ENCODE peak calls at places on chromosome 2, in four cellular contexts. P is HFF-Myc; Y is activated naive CD8-positive, alpha-beta T cell treated with anti-CD3 and anti-CD28 coated beads, Interleukin-2, amount 50 U/mL, for 24 hours; R is stimulated activated CD4-positive, alpha-beta T cell treated with anti-CD3 and anti-CD28 coated beads, Interleukin-4, amount 100 ng/mL, for 4 hours. A is an unnamed sample.

GRCh38 chr2:100980046-100980445 is 22.0 kb upstream of the RPL31 start:
- DNase-seq in P (no peak), Y (no peak), R (no peak), A (no peak)

GRCh38 chr2:18961991-18962421 is 372.6 kb upstream of the NT5C1B start:
- DNase-seq in P (no peak), Y (no peak), R (no peak), A (no peak)

GRCh38 chr2:121044412-121044811 is 240.6 kb downstream of the TFCP2L1 start:
- DNase-seq in P (no peak), Y (no peak), R (no peak), A (no peak)

GRCh38 chr2:128475427-128476211 is 157.0 kb upstream of the HS6ST1 start:
- DNase-seq in P (no peak), Y (no peak), R (no peak), A (no peak)

GRCh38 chr2:180717588-180717987 is 262.8 kb upstream of the UBE2E3 start:
- DNase-seq in P (no peak), Y (no peak), R (no peak), A (no peak)

GRCh38 chr2:36507408-36507812 is 90.6 kb downstream of the FEZ2 start:
- DNase-seq in P (peak), Y (peak), R (peak), A (no peak)

GRCh38 chr2:86337235-86338099 is at the start of gene REEP1:
- DNase-seq in P (no peak), Y (peak), R (no peak), A (no peak)

GRCh38 chr2:203891474-203891873 is 23.9 kb downstream of the CTLA4 start:
- DNase-seq in P (no peak), Y (peak), R (peak), A (no peak)

GRCh38 chr2:17273066-17273465 is 245.2 kb downstream of the RAD51AP2 start:
- DNase-seq in P (no peak), Y (no peak), R (no peak), A (no peak)

GRCh38 chr2:152499921-152500320 is 164.9 kb downstream of the FMNL2 start:
- DNase-seq in P (no peak), Y (no peak), R (no peak), A (no peak)

GRCh38 chr2:97868986-97869721 is 126.6 kb downstream of the TMEM131 start:
- DNase-seq in P (peak), Y (no peak), R (no peak), A (peak)

GRCh38 chr2:99624682-99625081 is 134.9 kb upstream of the REV1 start:
- DNase-seq in P (no peak), Y (no peak), R (no peak), A (no peak)